ENCODE peak calls at places on chromosomes 16 and 17, in seven cellular contexts. One of them, this sample, is unnamed.

GRCh38 chr16:87464691-87465300 is 28.0 kb downstream of the ZCCHC14 start:
- DNase-seq in CD4-positive, alpha-beta T cell: peak
- DNase-seq in lung microvascular endothelial cell: peak
- DNase-seq in effector memory CD8-positive, alpha-beta T cell: no peak
- DNase-seq in ovary: peak
- DNase-seq in BJ: peak
- DNase-seq in DMS153: no peak
- DNase-seq in this sample: peak

GRCh38 chr16:10849736-10850477 is 27.1 kb upstream of the CIITA start:
- DNase-seq in CD4-positive, alpha-beta T cell: no peak
- DNase-seq in lung microvascular endothelial cell: no peak
- DNase-seq in effector memory CD8-positive, alpha-beta T cell: no peak
- DNase-seq in ovary: no peak
- DNase-seq in BJ: no peak
- DNase-seq in DMS153: no peak
- DNase-seq in this sample: no peak

GRCh38 chr16:9062301-9062700 is 29.1 kb upstream of the HAPSTR1 start:
- DNase-seq in CD4-positive, alpha-beta T cell: no peak
- DNase-seq in lung microvascular endothelial cell: no peak
- DNase-seq in effector memory CD8-positive, alpha-beta T cell: no peak
- DNase-seq in ovary: no peak
- DNase-seq in BJ: no peak
- DNase-seq in DMS153: no peak
- DNase-seq in this sample: no peak

GRCh38 chr16:80735846-80736245 is 68.6 kb downstream of the CDYL2 start:
- DNase-seq in CD4-positive, alpha-beta T cell: no peak
- DNase-seq in lung microvascular endothelial cell: no peak
- DNase-seq in effector memory CD8-positive, alpha-beta T cell: no peak
- DNase-seq in ovary: no peak
- DNase-seq in BJ: no peak
- DNase-seq in DMS153: no peak
- DNase-seq in this sample: no peak

GRCh38 chr17:9370464-9370863 is 205.2 kb downstream of the STX8 start:
- DNase-seq in CD4-positive, alpha-beta T cell: no peak
- DNase-seq in lung microvascular endothelial cell: no peak
- DNase-seq in effector memory CD8-positive, alpha-beta T cell: no peak
- DNase-seq in ovary: no peak
- DNase-seq in BJ: no peak
- DNase-seq in DMS153: no peak
- DNase-seq in this sample: no peak

GRCh38 chr16:64362193-64362592 is 759.7 kb downstream of the CDH11 start:
- DNase-seq in CD4-positive, alpha-beta T cell: no peak
- DNase-seq in lung microvascular endothelial cell: no peak
- DNase-seq in effector memory CD8-positive, alpha-beta T cell: no peak
- DNase-seq in ovary: no peak
- DNase-seq in BJ: no peak
- DNase-seq in DMS153: no peak
- DNase-seq in this sample: peak

GRCh38 chr16:73095885-73096341 is 48.0 kb upstream of the ZFHX3 start:
- DNase-seq in CD4-positive, alpha-beta T cell: no peak
- DNase-seq in lung microvascular endothelial cell: no peak
- DNase-seq in effector memory CD8-positive, alpha-beta T cell: no peak
- DNase-seq in ovary: no peak
- DNase-seq in BJ: no peak
- DNase-seq in DMS153: peak
- DNase-seq in this sample: no peak

GRCh38 chr17:40560592-40561293 is 4.5 kb downstream of the CCR7 start:
- DNase-seq in CD4-positive, alpha-beta T cell: no peak
- DNase-seq in lung microvascular endothelial cell: no peak
- DNase-seq in effector memory CD8-positive, alpha-beta T cell: peak
- DNase-seq in ovary: no peak
- DNase-seq in BJ: no peak
- DNase-seq in DMS153: no peak
- DNase-seq in this sample: peak

GRCh38 chr17:63381101-63381729 is 64.9 kb downstream of the CYB561 start:
- DNase-seq in CD4-positive, alpha-beta T cell: no peak
- DNase-seq in lung microvascular endothelial cell: no peak
- DNase-seq in effector memory CD8-positive, alpha-beta T cell: no peak
- DNase-seq in ovary: no peak
- DNase-seq in BJ: peak
- DNase-seq in DMS153: no peak
- DNase-seq in this sample: no peak

GRCh38 chr17:38465420-38466345 is 37.4 kb downstream of the ARHGAP23 start:
- DNase-seq in CD4-positive, alpha-beta T cell: no peak
- DNase-seq in lung microvascular endothelial cell: no peak
- DNase-seq in effector memory CD8-positive, alpha-beta T cell: no peak
- DNase-seq in ovary: peak
- DNase-seq in BJ: peak
- DNase-seq in DMS153: no peak
- DNase-seq in this sample: peak

GRCh38 chr17:47776330-47777197 is 43.5 kb downstream of the TBX21 start:
- DNase-seq in CD4-positive, alpha-beta T cell: no peak
- DNase-seq in lung microvascular endothelial cell: peak
- DNase-seq in effector memory CD8-positive, alpha-beta T cell: peak
- DNase-seq in ovary: no peak
- DNase-seq in BJ: no peak
- DNase-seq in DMS153: no peak
- DNase-seq in this sample: peak

GRCh38 chr16:88680554-88681083 is 5.7 kb downstream of the SNAI3 start:
- DNase-seq in CD4-positive, alpha-beta T cell: no peak
- DNase-seq in lung microvascular endothelial cell: no peak
- DNase-seq in effector memory CD8-positive, alpha-beta T cell: no peak
- DNase-seq in ovary: no peak
- DNase-seq in BJ: no peak
- DNase-seq in DMS153: no peak
- DNase-seq in this sample: no peak

This sample was measured in A172.